ENCODE peak calls at places on chromosomes 13 and 19, in five cellular contexts. P, D, S, H and N are unnamed samples. For H3K4me1, the result is how much of the 10 kb centered on the place peaks cover.

GRCh38 chr19:45218426-45218825 is 26.8 kb downstream of the EXOC3L2 start:
- DNase-seq in H (no peak), P (no peak), S (no peak), D (no peak), N (no peak)

GRCh38 chr19:16659464-16659831 is 496 bp downstream of the SMIM7 start:
- DNase-seq in S (no peak), H (no peak), P (no peak), D (no peak), N (no peak)

GRCh38 chr19:1665565-1666047 is 13.2 kb upstream of the TCF3 start:
- DNase-seq in D (no peak), H (no peak), P (no peak), S (no peak), N (peak)

GRCh38 chr19:1854542-1855039 is 6.3 kb upstream of the REXO1 start:
- DNase-seq in S (no peak), D (no peak), H (peak), P (no peak), N (no peak)

GRCh38 chr19:13441810-13442512 is 64.3 kb downstream of the CACNA1A start:
- DNase-seq in S (peak), P (no peak), D (no peak), H (peak), N (peak)

GRCh38 chr13:90261343-90261742 is 1086.1 kb upstream of the MIR17HG start:
- DNase-seq in S (no peak), D (no peak), P (no peak), H (no peak), N (no peak)

GRCh38 chr19:48856921-48857320 is 11.5 kb downstream of the PLEKHA4 start:
- DNase-seq in S (peak), D (no peak), P (no peak), H (no peak), N (no peak)

GRCh38 chr19:18675779-18676178 is 7.7 kb upstream of the CRTC1 start:
- DNase-seq in D (no peak), P (no peak), H (no peak), S (no peak), N (no peak)

GRCh38 chr19:10866495-10866894 is 4.9 kb upstream of the CARM1 start:
- DNase-seq in H (no peak), S (no peak), P (no peak), D (no peak), N (no peak)
- H3K4me1 ChIP-seq in H (under half), S (under half), P (under half), D (under half), N (under half)

GRCh38 chr13:99266827-99267226 is 8.6 kb upstream of the GPR18 start:
- DNase-seq in H (no peak), S (no peak), P (no peak), D (no peak), N (peak)

GRCh38 chr13:99269627-99270252 is 11.6 kb upstream of the GPR18 start:
- DNase-seq in P (no peak), H (no peak), D (no peak), S (peak), N (peak)

GRCh38 chr13:99265823-99266426 is 7.7 kb upstream of the GPR18 start:
- DNase-seq in D (no peak), P (no peak), H (no peak), S (peak), N (peak)

GRCh38 chr13:99268822-99269221 is 10.6 kb upstream of the GPR18 start:
- DNase-seq in S (no peak), D (no peak), P (no peak), H (no peak), N (no peak)

DNA sequence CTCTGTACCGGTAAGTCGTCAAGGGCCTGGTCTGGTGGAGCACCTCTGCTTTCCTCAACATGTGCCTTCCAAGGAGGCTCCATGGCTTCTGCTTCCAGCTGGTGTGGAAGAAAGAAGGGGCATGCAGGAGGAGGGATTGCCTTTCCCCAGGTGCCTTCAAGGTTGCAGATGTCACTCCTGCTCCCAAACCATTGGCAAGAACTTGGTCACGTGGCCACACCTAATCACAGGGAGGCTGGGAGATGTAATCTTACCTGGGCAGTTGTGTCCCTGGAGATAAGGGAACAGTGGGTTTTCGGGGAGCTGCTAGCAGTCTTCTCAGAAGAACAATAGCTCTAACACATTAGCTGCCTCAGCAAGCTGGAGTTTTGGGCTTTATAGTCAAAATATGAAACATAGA is 9.7 kb upstream of the GPR18 start:
- DNase-seq in D (no peak), S (no peak), P (no peak), H (no peak), N (peak)
- H3K4me1 ChIP-seq in D (under half), S (under half), P (under half), H (under half), N (under half)

GRCh38 chr19:41877490-41877876 is 404 bp downstream of the CD79A start:
- DNase-seq in P (no peak), D (no peak), S (no peak), H (no peak), N (no peak)
- H3K4me1 ChIP-seq in P (under half), D (under half), S (under half), H (under half), N (under half)

GRCh38 chr13:33261426-33262068 is 24.0 kb downstream of the STARD13 start:
- DNase-seq in P (no peak), S (no peak), D (no peak), H (no peak), N (no peak)
- H3K4me1 ChIP-seq in P (under half), S (under half), D (half or more), H (half or more), N (half or more)

GRCh38 chr13:27425918-27426630 is 1.7 kb downstream of the GTF3A start:
- DNase-seq in H (peak), S (peak), P (peak), D (peak), N (peak)

GRCh38 chr13:27423333-27423732 is 1.1 kb upstream of the GTF3A start:
- DNase-seq in H (no peak), P (no peak), S (no peak), D (no peak), N (no peak)

GRCh38 chr13:27427663-27428062 is 3.2 kb downstream of the GTF3A start:
- DNase-seq in S (no peak), P (no peak), D (no peak), H (peak), N (no peak)

GRCh38 chr13:27424246-27425150 is at the start of gene GTF3A:
- DNase-seq in D (peak), P (peak), S (peak), H (peak), N (peak)

DNA sequence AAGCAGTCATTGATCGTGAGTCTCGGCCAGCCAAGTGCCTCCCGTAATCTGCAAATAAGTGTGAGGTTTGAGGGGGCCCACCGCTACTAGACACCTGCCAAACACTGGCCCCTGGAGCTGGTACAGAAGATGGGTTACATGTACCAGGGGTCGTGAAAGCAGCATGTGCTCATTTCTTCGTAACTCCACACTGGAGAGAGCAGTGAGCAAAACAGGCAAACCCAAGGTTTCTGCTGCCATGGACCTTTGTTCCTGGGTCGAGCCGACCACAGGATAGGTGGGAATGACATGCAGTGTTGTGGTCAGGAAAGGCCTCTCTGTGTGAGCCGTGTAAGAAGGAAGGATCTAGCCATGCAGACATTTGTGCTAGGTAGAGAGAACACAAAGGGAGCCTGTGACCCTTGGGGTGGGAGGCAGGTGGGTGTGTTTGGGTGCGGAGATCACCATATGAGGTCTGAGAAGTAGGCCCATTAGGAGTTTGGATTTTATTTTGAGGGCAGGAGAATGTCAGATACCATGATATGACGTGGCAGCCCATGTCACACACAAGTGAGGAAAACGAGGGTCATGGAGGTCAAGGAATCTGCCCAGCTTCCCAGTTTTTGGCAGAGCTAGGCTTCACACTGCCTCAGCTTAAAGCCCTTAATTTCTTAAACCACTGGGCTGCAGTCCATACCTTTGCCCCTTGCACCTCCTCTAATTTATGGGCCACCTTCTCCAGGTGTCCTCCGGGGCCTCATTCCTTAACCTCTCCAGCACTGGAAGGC is 915 bp downstream of the GTF3A start:
- DNase-seq in S (peak), H (no peak), P (no peak), D (no peak), N (no peak)
- H3K4me1 ChIP-seq in S (under half), H (under half), P (under half), D (under half), N (under half)

DNA sequence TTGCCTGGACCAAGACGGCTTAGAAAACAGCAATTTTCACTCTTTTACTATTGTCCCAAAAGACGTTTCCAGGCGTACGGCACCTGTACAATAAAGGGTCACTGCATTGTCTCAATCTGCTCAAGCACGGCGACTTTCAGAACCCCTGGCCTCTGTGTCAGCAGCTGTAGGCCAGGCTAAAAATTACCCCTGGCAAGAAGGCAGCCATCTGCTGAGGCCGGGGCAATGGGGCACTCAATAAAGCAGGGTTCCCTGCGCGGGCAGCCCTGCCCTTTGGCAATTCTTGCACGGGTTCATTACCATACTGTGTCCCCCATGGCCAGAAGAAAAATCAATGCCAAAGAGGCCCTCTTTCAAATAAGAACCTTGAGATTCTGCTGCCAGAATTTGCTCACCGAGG is 52.1 kb downstream of the STK24 start:
- DNase-seq in D (no peak), H (no peak), S (no peak), P (no peak), N (no peak)
- H3K4me1 ChIP-seq in D (half or more), H (half or more), S (under half), P (under half), N (under half)

GRCh38 chr13:40552895-40553294 is 113.5 kb downstream of the FOXO1 start:
- DNase-seq in S (no peak), P (no peak), D (no peak), H (no peak), N (no peak)
- H3K4me1 ChIP-seq in S (under half), P (under half), D (under half), H (under half), N (under half)

GRCh38 chr13:113843063-113843654 is 20.7 kb downstream of the GAS6 start:
- DNase-seq in D (peak), S (no peak), H (peak), P (no peak), N (no peak)
- H3K4me1 ChIP-seq in D (under half), S (under half), H (half or more), P (under half), N (under half)

GRCh38 chr13:98485561-98485960 is 91.3 kb downstream of the STK24 start:
- DNase-seq in D (no peak), S (no peak), H (no peak), P (no peak), N (no peak)

GRCh38 chr13:98488736-98489135 is 88.2 kb downstream of the STK24 start:
- DNase-seq in P (no peak), D (no peak), H (no peak), S (no peak), N (no peak)

GRCh38 chr13:98486412-98486811 is 90.5 kb downstream of the STK24 start:
- DNase-seq in H (no peak), S (no peak), P (no peak), D (no peak), N (no peak)

GRCh38 chr13:98487522-98487921 is 89.4 kb downstream of the STK24 start:
- DNase-seq in P (no peak), S (no peak), D (no peak), H (no peak), N (no peak)

GRCh38 chr13:98487016-98487415 is 89.9 kb downstream of the STK24 start:
- DNase-seq in S (peak), D (no peak), H (no peak), P (no peak), N (no peak)
- H3K4me1 ChIP-seq in S (under half), D (half or more), H (half or more), P (under half), N (half or more)

GRCh38 chr19:46963093-46963734 is 56.4 kb upstream of the NPAS1 start:
- DNase-seq in H (no peak), S (peak), P (no peak), D (no peak), N (peak)
- H3K4me1 ChIP-seq in H (half or more), S (under half), P (under half), D (under half), N (half or more)